ENCODE peak calls at places on chromosomes 13 and 19, in six cellular contexts. C is H9, U is mesendoderm, J is neuronal stem cell, X is mesenchymal stem cell, K is H1. N is an unnamed sample.

GRCh38 chr19:13154911-13155471 is 4.8 kb downstream of the IER2 start:
- DNase-seq in C (peak; percentile 92), K (no peak), J (peak; percentile 67), X (peak; percentile 93), U (peak; percentile 95), N (peak; percentile 65)

GRCh38 chr13:110874508-110874960 is 40.3 kb downstream of the ANKRD10 start:
- DNase-seq in U (peak; percentile 76), C (peak; percentile 88), K (no peak), X (peak; percentile 79), J (peak; percentile 43), N (peak; percentile 46)

GRCh38 chr13:25633108-25633507 is 261.3 kb downstream of the ATP8A2 start:
- DNase-seq in C (no peak), J (peak; percentile 11), X (no peak), K (no peak), U (peak; percentile 62), N (no peak)

GRCh38 chr13:100815476-100816046 is 141.0 kb upstream of the TMTC4 start:
- DNase-seq in C (peak; percentile 32), U (peak; percentile 53), X (no peak), J (no peak), K (peak; percentile 3), N (no peak)

GRCh38 chr19:7870571-7871279 is 3.5 kb downstream of the PRR36 start:
- DNase-seq in C (peak; percentile 98), K (peak; percentile 82), X (peak; percentile 56), J (peak; percentile 85), U (peak; percentile 81), N (no peak)

GRCh38 chr19:16457195-16457953 is 14.4 kb downstream of the EPS15L1 start:
- DNase-seq in U (no peak), J (no peak), C (no peak), K (no peak), X (peak; percentile 58), N (peak; percentile 26)

GRCh38 chr19:1654178-1654792 is 1.9 kb upstream of the TCF3 start:
- DNase-seq in J (no peak), K (no peak), U (no peak), X (no peak), C (no peak), N (no peak)

GRCh38 chr19:2135474-2136402 is 15.6 kb downstream of the AP3D1 start:
- DNase-seq in X (no peak), C (no peak), U (no peak), K (no peak), J (no peak), N (no peak)

GRCh38 chr13:50127017-50127725 is 111.9 kb downstream of the KCNRG start:
- DNase-seq in K (no peak), X (peak; percentile 88), J (peak; percentile 45), C (peak; percentile 58), U (peak; percentile 45), N (peak; percentile 50)

GRCh38 chr19:37981785-37982475 is 74.9 kb downstream of the SIPA1L3 start:
- DNase-seq in X (peak; percentile 67), K (no peak), J (no peak), C (no peak), U (no peak), N (peak; percentile 94)

GRCh38 chr13:95385373-95385772 is 84.1 kb upstream of the ABCC4 start:
- DNase-seq in X (no peak), J (no peak), K (no peak), C (no peak), U (no peak), N (no peak)

GRCh38 chr13:49220035-49220855 is at the start of gene MLNR:
- DNase-seq in C (peak; percentile 76), J (peak; percentile 35), K (no peak), U (peak; percentile 72), X (peak; percentile 29), N (no peak)

GRCh38 chr19:5492281-5492812 is 37.1 kb downstream of the ZNRF4 start:
- DNase-seq in K (no peak), C (no peak), X (no peak), J (no peak), U (no peak), N (no peak)

GRCh38 chr19:58097349-58097748 is 682 bp downstream of the ZSCAN18 start:
- DNase-seq in U (no peak), J (no peak), C (no peak), K (no peak), X (no peak), N (no peak)

GRCh38 chr19:16117594-16118033 is 5.9 kb downstream of the RAB8A start:
- DNase-seq in J (no peak), C (peak; percentile 51), U (no peak), X (no peak), K (no peak), N (no peak)

GRCh38 chr13:42396501-42396900 is 124.5 kb downstream of the AKAP11 start:
- DNase-seq in U (no peak), J (no peak), C (no peak), X (no peak), K (no peak), N (no peak)

GRCh38 chr13:20006206-20006605 is 47.7 kb downstream of the ZMYM2 start:
- DNase-seq in C (no peak), K (no peak), J (no peak), U (no peak), X (peak; percentile 30), N (peak; percentile 81)

GRCh38 chr13:109381546-109382180 is 404.7 kb downstream of the IRS2 start:
- DNase-seq in U (no peak), J (no peak), K (no peak), X (peak; percentile 51), C (no peak), N (peak; percentile 71)

GRCh38 chr19:17953869-17954268 is 13.0 kb upstream of the KCNN1 start:
- DNase-seq in J (no peak), U (peak; percentile 29), X (no peak), C (peak; percentile 44), K (no peak), N (no peak)

GRCh38 chr13:49935171-49936084 is 712 bp downstream of the SPRYD7 start:
- DNase-seq in U (peak; percentile 86), X (peak; percentile 86), K (peak; percentile 3), J (peak; percentile 46), C (peak; percentile 66), N (peak; percentile 50)

GRCh38 chr13:73767747-73768315 is 366.4 kb downstream of the KLF12 start:
- DNase-seq in C (no peak), K (no peak), U (peak; percentile 74), X (no peak), J (no peak), N (no peak)

GRCh38 chr13:101569807-101570206 is 117.3 kb downstream of the ITGBL1 start:
- DNase-seq in K (no peak), U (no peak), J (no peak), X (no peak), C (no peak), N (no peak)

GRCh38 chr19:4580021-4580901 is 20.8 kb upstream of the SEMA6B start:
- DNase-seq in K (no peak), J (no peak), C (peak; percentile 62), X (no peak), U (no peak), N (no peak)

GRCh38 chr13:111865826-111866225 is 201.1 kb upstream of the SOX1 start:
- DNase-seq in J (no peak), C (no peak), X (no peak), U (no peak), K (no peak), N (no peak)

GRCh38 chr19:10143700-10144099 is 24.0 kb upstream of the EIF3G start:
- DNase-seq in K (no peak), U (no peak), J (no peak), C (no peak), X (no peak), N (no peak)

GRCh38 chr13:39407786-39408185 is 195.2 kb downstream of the LHFPL6 start:
- DNase-seq in U (no peak), J (no peak), K (no peak), C (no peak), X (no peak), N (no peak)

GRCh38 chr19:53775524-53775923 is 48.6 kb downstream of the NLRP12 start:
- DNase-seq in X (no peak), K (no peak), J (no peak), U (no peak), C (no peak), N (no peak)

GRCh38 chr19:55700813-55701212 is 25.8 kb downstream of the EPN1 start:
- DNase-seq in X (no peak), J (no peak), U (no peak), C (no peak), K (no peak), N (no peak)

GRCh38 chr19:55703790-55704215 is 28.8 kb downstream of the EPN1 start:
- DNase-seq in X (no peak), U (peak; percentile 51), K (peak; percentile 39), J (no peak), C (peak; percentile 77), N (no peak)

GRCh38 chr19:55702131-55702627 is 27.2 kb downstream of the EPN1 start:
- DNase-seq in C (no peak), U (no peak), K (no peak), J (no peak), X (no peak), N (no peak)

GRCh38 chr19:55704494-55705245 is 29.6 kb downstream of the EPN1 start:
- DNase-seq in X (no peak), C (no peak), U (no peak), K (no peak), J (no peak), N (no peak)

DNA sequence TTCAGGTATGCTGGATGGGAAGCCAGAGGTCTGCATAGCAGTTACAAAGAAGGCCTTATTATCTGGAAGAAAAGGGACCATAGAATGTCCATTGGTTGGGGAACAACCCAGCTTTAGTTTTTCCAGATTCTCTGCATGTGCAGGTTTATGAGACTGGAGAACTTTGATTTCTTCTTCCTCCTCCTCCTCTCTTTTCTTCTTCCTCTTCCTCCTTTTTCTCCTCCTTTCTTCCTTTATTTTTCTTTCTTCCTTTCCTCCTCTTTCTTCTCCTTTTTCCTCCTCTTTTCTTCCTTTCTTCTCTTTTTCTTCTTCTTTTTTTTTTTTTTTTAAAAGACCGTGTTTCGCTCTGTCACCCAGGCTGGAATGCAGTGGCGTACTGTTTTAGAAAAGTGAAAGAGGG is 30.9 kb downstream of the EPN1 start:
- DNase-seq in U (no peak), J (no peak), X (no peak), C (no peak), K (no peak), N (no peak)
- H2BK15ac ChIP-seq in U (no peak overlapping the region), J (no peak overlapping the region), X (no peak overlapping the region), C (no peak overlapping the region), K (no peak overlapping the region), N (no peak overlapping the region)

GRCh38 chr13:46712524-46712923 is 84.4 kb downstream of the ESD start:
- DNase-seq in U (peak; percentile 25), X (no peak), C (no peak), K (no peak), J (no peak), N (no peak)
- H3K27ac ChIP-seq in U (no peak overlapping the region), X (peak overlapping the region; percentile 5), C (no peak overlapping the region), K (no peak overlapping the region), J (no peak overlapping the region), N (no peak overlapping the region)

DNA sequence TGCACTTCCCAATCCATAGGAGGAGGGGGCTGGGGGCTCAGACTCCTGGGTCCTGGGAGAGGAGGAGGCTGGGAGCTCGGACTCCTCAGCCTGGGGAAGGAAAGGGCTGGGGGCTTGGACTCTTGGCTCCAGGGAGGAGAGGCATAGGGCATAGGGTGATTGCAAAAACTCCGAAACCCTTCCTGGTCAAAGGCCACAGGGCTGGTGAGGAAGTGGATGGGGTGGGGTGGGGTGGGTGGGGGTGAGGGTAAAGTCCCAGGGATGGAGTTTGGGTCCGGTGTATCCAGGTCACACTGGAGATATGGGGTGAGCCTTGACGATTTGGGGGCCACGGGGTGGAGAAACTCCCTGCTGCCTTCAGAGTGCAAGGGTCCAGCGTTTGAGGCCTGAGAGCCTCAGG is 2.8 kb downstream of the MYH14 start:
- DNase-seq in U (no peak), J (no peak), K (no peak), X (no peak), C (no peak), N (no peak)
- H2BK15ac ChIP-seq in U (no peak overlapping the region), J (peak overlapping the region; percentile 99), K (no peak overlapping the region), X (no peak overlapping the region), C (no peak overlapping the region), N (no peak overlapping the region)

GRCh38 chr19:30020189-30020588 is 78.2 kb downstream of the URI1 start:
- DNase-seq in U (no peak), X (no peak), K (no peak), J (no peak), C (no peak), N (no peak)
- H3K27ac ChIP-seq in U (no peak overlapping the region), X (no peak overlapping the region), K (no peak overlapping the region), J (no peak overlapping the region), C (no peak overlapping the region), N (no peak overlapping the region)